ENCODE peak calls at places on chromosomes 2 and 18, in nine cellular contexts. Y, L, P, E, K, M, N, Q and U are unnamed samples.

GRCh38 chr2:122535960-122536517 is 780.6 kb downstream of the TSN start:
- DNase-seq in Y (no peak), L (no peak), P (no peak), E (no peak), K (no peak), M (no peak), N (no peak), Q (no peak), U (no peak)

GRCh38 chr18:1133541-1133940 is 228.9 kb downstream of the ADCYAP1 start:
- DNase-seq in Y (no peak), L (no peak), P (no peak), E (no peak), K (no peak), M (no peak), N (no peak), Q (no peak), U (no peak)

GRCh38 chr2:159094173-159094737 is 125.8 kb downstream of the TANC1 start:
- DNase-seq in Y (no peak), L (peak), P (no peak), E (peak), K (no peak), M (no peak), N (no peak), Q (no peak), U (peak)

GRCh38 chr2:227191367-227191766 is 26.9 kb downstream of the COL4A3 start:
- DNase-seq in Y (peak), L (no peak), P (no peak), E (no peak), K (peak), M (no peak), N (peak), Q (no peak), U (no peak)

GRCh38 chr2:212227755-212228154 is 310.8 kb downstream of the ERBB4 start:
- DNase-seq in Y (peak), L (no peak), P (peak), E (peak), K (no peak), M (no peak), N (no peak), Q (no peak), U (peak)

GRCh38 chr2:46873632-46874068 is 42.0 kb downstream of the MCFD2 start:
- DNase-seq in Y (peak), L (no peak), P (peak), E (peak), K (peak), M (peak), N (peak), Q (no peak), U (no peak)

GRCh38 chr2:47307066-47307465 is 95.9 kb upstream of the MSH2 start:
- DNase-seq in Y (no peak), L (no peak), P (no peak), E (no peak), K (no peak), M (no peak), N (no peak), Q (no peak), U (no peak)

GRCh38 chr2:61425605-61426155 is 45.2 kb downstream of the USP34 start:
- DNase-seq in Y (no peak), L (no peak), P (no peak), E (no peak), K (no peak), M (no peak), N (no peak), Q (no peak), U (no peak)

GRCh38 chr2:17387591-17387990 is 130.6 kb downstream of the RAD51AP2 start:
- DNase-seq in Y (no peak), L (no peak), P (no peak), E (peak), K (no peak), M (no peak), N (no peak), Q (no peak), U (no peak)

GRCh38 chr2:12440731-12441130 is 276.0 kb upstream of the TRIB2 start:
- DNase-seq in Y (no peak), L (no peak), P (no peak), E (no peak), K (no peak), M (no peak), N (no peak), Q (no peak), U (peak)

GRCh38 chr2:64645014-64645418 is 8.7 kb downstream of the SERTAD2 start:
- DNase-seq in Y (no peak), L (no peak), P (peak), E (peak), K (no peak), M (no peak), N (peak), Q (no peak), U (no peak)

GRCh38 chr2:232454630-232455029 is 1.3 kb upstream of the ALPI start:
- DNase-seq in Y (no peak), L (peak), P (no peak), E (no peak), K (no peak), M (no peak), N (peak), Q (peak), U (no peak)

GRCh38 chr2:23553561-23553960 is 168.6 kb downstream of the KLHL29 start:
- DNase-seq in Y (no peak), L (no peak), P (no peak), E (no peak), K (no peak), M (no peak), N (peak), Q (no peak), U (no peak)

GRCh38 chr2:164028764-164029534 is 293.1 kb upstream of the FIGN start:
- DNase-seq in Y (no peak), L (no peak), P (no peak), E (no peak), K (no peak), M (no peak), N (no peak), Q (no peak), U (no peak)

GRCh38 chr2:195356920-195357440 is 300.0 kb upstream of the SLC39A10 start:
- DNase-seq in Y (no peak), L (no peak), P (no peak), E (no peak), K (no peak), M (no peak), N (no peak), Q (no peak), U (no peak)

GRCh38 chr18:79528296-79528695 is 132.6 kb downstream of the NFATC1 start:
- DNase-seq in Y (no peak), L (peak), P (peak), E (no peak), K (no peak), M (no peak), N (no peak), Q (no peak), U (peak)

GRCh38 chr2:228079194-228079593 is 102.3 kb downstream of the SPHKAP start:
- DNase-seq in Y (no peak), L (no peak), P (no peak), E (no peak), K (no peak), M (no peak), N (no peak), Q (no peak), U (no peak)

GRCh38 chr2:64296150-64296500 is 151.9 kb upstream of the PELI1 start:
- DNase-seq in Y (no peak), L (no peak), P (no peak), E (no peak), K (no peak), M (peak), N (no peak), Q (no peak), U (no peak)

GRCh38 chr2:84906900-84907714 is 1.7 kb downstream of the TMSB10 start:
- DNase-seq in Y (peak), L (peak), P (no peak), E (peak), K (no peak), M (no peak), N (peak), Q (no peak), U (no peak)

GRCh38 chr2:218369374-218369773 is 12.7 kb upstream of the SLC11A1 start:
- DNase-seq in Y (no peak), L (peak), P (no peak), E (no peak), K (no peak), M (no peak), N (no peak), Q (no peak), U (peak)

GRCh38 chr2:17353268-17353667 is 165.0 kb downstream of the RAD51AP2 start:
- DNase-seq in Y (no peak), L (no peak), P (no peak), E (no peak), K (no peak), M (no peak), N (no peak), Q (no peak), U (no peak)

GRCh38 chr2:202064206-202064880 is 8.7 kb upstream of the KIAA2012 start:
- DNase-seq in Y (no peak), L (no peak), P (no peak), E (peak), K (no peak), M (peak), N (no peak), Q (no peak), U (peak)

GRCh38 chr2:232316382-232317190 is 62.0 kb upstream of the ALPP start:
- DNase-seq in Y (no peak), L (no peak), P (no peak), E (no peak), K (no peak), M (no peak), N (peak), Q (no peak), U (no peak)

GRCh38 chr2:191869178-191869577 is 22.3 kb upstream of the CAVIN2 start:
- DNase-seq in Y (peak), L (no peak), P (no peak), E (peak), K (peak), M (peak), N (no peak), Q (no peak), U (peak)

GRCh38 chr2:183070942-183071844 is 7.4 kb upstream of the DUSP19 start:
- DNase-seq in Y (no peak), L (peak), P (peak), E (peak), K (peak), M (no peak), N (peak), Q (no peak), U (no peak)

GRCh38 chr2:203869610-203870042 is 2.1 kb downstream of the CTLA4 start:
- DNase-seq in Y (no peak), L (no peak), P (no peak), E (no peak), K (no peak), M (no peak), N (no peak), Q (no peak), U (no peak)

GRCh38 chr2:164843346-164843841 is 1.8 kb upstream of the COBLL1 start:
- DNase-seq in Y (no peak), L (no peak), P (no peak), E (peak), K (no peak), M (no peak), N (no peak), Q (no peak), U (no peak)

GRCh38 chr18:51183372-51184091 is 13.9 kb downstream of the MEX3C start:
- DNase-seq in Y (no peak), L (no peak), P (no peak), E (no peak), K (no peak), M (no peak), N (no peak), Q (no peak), U (no peak)

GRCh38 chr2:158009425-158009824 is 92.3 kb upstream of the UPP2 start:
- DNase-seq in Y (no peak), L (no peak), P (no peak), E (no peak), K (no peak), M (no peak), N (no peak), Q (no peak), U (no peak)

GRCh38 chr2:94776036-94776435 is 95.2 kb upstream of the TEKT4 start:
- DNase-seq in Y (no peak), L (no peak), P (no peak), E (no peak), K (no peak), M (no peak), N (no peak), Q (peak), U (no peak)

GRCh38 chr2:644871-645270 is 32.3 kb downstream of the TMEM18 start:
- DNase-seq in Y (no peak), L (no peak), P (no peak), E (no peak), K (no peak), M (no peak), N (no peak), Q (peak), U (no peak)

GRCh38 chr2:217331577-217332139 is 471.8 kb upstream of the TNP1 start:
- DNase-seq in Y (no peak), L (no peak), P (peak), E (peak), K (peak), M (no peak), N (no peak), Q (no peak), U (no peak)

GRCh38 chr2:33978471-33978870 is 379.4 kb upstream of the FAM98A start:
- DNase-seq in Y (no peak), L (no peak), P (no peak), E (no peak), K (no peak), M (no peak), N (no peak), Q (no peak), U (no peak)

GRCh38 chr2:39059366-39059952 is 61.4 kb downstream of the SOS1 start:
- DNase-seq in Y (peak), L (no peak), P (no peak), E (peak), K (no peak), M (no peak), N (no peak), Q (no peak), U (peak)

GRCh38 chr2:210288376-210288775 is 26.6 kb downstream of the MYL1 start:
- DNase-seq in Y (no peak), L (no peak), P (no peak), E (no peak), K (no peak), M (no peak), N (no peak), Q (no peak), U (no peak)

GRCh38 chr2:180191352-180192124 is 184.4 kb upstream of the CWC22 start:
- DNase-seq in Y (no peak), L (no peak), P (peak), E (no peak), K (no peak), M (no peak), N (no peak), Q (no peak), U (peak)

GRCh38 chr2:106580241-106580640 is 93.1 kb downstream of the CD8B2 start:
- DNase-seq in Y (no peak), L (no peak), P (no peak), E (no peak), K (no peak), M (no peak), N (no peak), Q (no peak), U (no peak)

GRCh38 chr2:106584304-106584954 is 97.3 kb downstream of the CD8B2 start:
- DNase-seq in Y (no peak), L (no peak), P (no peak), E (no peak), K (no peak), M (no peak), N (no peak), Q (no peak), U (no peak)

GRCh38 chr2:106581755-106582430 is 94.7 kb downstream of the CD8B2 start:
- DNase-seq in Y (peak), L (peak), P (peak), E (peak), K (no peak), M (no peak), N (peak), Q (no peak), U (no peak)

GRCh38 chr2:106581276-106581675 is 94.1 kb downstream of the CD8B2 start:
- DNase-seq in Y (no peak), L (no peak), P (no peak), E (no peak), K (no peak), M (no peak), N (no peak), Q (no peak), U (no peak)

GRCh38 chr2:106582431-106583143 is 95.4 kb downstream of the CD8B2 start:
- DNase-seq in Y (peak), L (peak), P (peak), E (peak), K (peak), M (peak), N (peak), Q (no peak), U (peak)
- H3K4me3 ChIP-seq in Y (peak), L (peak), P (peak), E (peak), K (peak), M (peak), N (peak), Q (peak), U (no peak)

GRCh38 chr2:48469731-48470130 is 60.2 kb upstream of the STON1 start:
- DNase-seq in Y (no peak), L (no peak), P (no peak), E (no peak), K (no peak), M (no peak), N (no peak), Q (no peak), U (no peak)

GRCh38 chr2:48474599-48475298 is 55.2 kb upstream of the STON1 start:
- DNase-seq in Y (no peak), L (no peak), P (no peak), E (no peak), K (no peak), M (no peak), N (no peak), Q (no peak), U (no peak)

GRCh38 chr2:48467637-48468036 is 62.3 kb upstream of the STON1 start:
- DNase-seq in Y (no peak), L (no peak), P (no peak), E (peak), K (no peak), M (no peak), N (no peak), Q (no peak), U (no peak)

GRCh38 chr2:48471048-48471474 is 58.9 kb upstream of the STON1 start:
- DNase-seq in Y (peak), L (no peak), P (no peak), E (peak), K (no peak), M (no peak), N (no peak), Q (no peak), U (peak)
- TF ChIP-seq CTCF in Y (peak), L (peak), P (no peak), E (peak), K (peak), M (peak), N (peak), Q (peak), U (peak)

DNA sequence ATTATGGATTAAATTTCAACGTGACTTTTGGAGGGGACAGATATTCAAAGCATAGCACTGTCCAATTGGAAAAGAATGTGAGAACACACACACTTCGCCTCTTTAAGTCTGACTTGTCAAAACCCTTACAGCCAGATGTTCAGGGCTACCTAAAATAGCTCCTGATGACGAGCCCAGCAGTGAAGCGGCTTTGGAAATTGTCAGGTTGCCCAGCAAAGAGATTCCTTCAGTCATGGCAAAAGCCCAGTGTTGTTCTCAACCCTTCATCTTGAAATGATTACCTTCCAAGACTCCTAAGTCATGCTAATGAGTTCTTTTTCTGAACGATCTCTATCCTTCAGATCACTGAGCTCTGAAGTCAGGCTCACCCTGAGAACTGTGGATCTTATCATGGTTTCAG is 436.6 kb downstream of the LRATD1 start:
- DNase-seq in Y (no peak), L (no peak), P (no peak), E (no peak), K (no peak), M (no peak), N (no peak), Q (no peak), U (no peak)
- H3K4me3 ChIP-seq in Y (no peak), L (no peak), P (no peak), E (no peak), K (no peak), M (no peak), N (no peak), Q (no peak), U (no peak)

DNA sequence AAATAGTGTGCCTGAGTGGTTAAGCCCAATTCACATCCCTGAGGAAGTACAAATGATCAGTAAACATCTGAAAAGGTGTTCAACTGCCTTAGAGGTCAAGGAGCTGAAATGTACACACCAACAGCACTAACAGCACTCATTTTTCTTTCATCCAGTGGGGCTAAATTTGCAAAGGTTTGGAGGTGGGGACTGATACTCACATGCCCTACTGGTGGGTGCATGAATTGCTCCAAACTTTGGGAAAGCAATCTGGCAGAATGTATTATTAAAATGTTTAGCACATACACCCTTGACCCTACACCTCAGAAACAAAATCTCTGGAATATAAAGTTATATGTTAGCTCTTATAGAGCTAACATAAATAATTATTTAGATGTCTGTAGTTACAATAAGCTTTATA is 19.0 kb upstream of the FAM178B start:
- DNase-seq in Y (peak), L (no peak), P (no peak), E (peak), K (no peak), M (no peak), N (no peak), Q (no peak), U (no peak)
- TF ChIP-seq CTCF in Y (peak), L (no peak), P (no peak), E (peak), K (peak), M (peak), N (peak), Q (no peak), U (no peak)